ENCODE peak calls at places on chromosomes 5 and 9, in five cellular contexts. One of them, this sample, is unnamed.
A peak's percentile ranks its signal among the peaks of the same experiment; 100 is the strongest.

GRCh38 chr5:142156839-142157463 is 48.4 kb downstream of the NDFIP1 start:
- DNase-seq in K562: no peak
- DNase-seq in HepG2: no peak
- DNase-seq in GM12878: no peak
- DNase-seq in H1: no peak
- DNase-seq in this sample: no peak

GRCh38 chr9:134642385-134643181 is 980 bp downstream of the COL5A1 start:
- DNase-seq in K562: no peak
- DNase-seq in HepG2: no peak
- DNase-seq in GM12878: no peak
- DNase-seq in H1: peak; percentile 66
- DNase-seq in this sample: no peak

GRCh38 chr5:96968614-96969013 is 32.7 kb downstream of the LNPEP start:
- DNase-seq in K562: no peak
- DNase-seq in HepG2: no peak
- DNase-seq in GM12878: no peak
- DNase-seq in H1: no peak
- DNase-seq in this sample: no peak

GRCh38 chr9:90547896-90548295 is 94.7 kb downstream of the DIRAS2 start:
- DNase-seq in K562: no peak
- DNase-seq in HepG2: no peak
- DNase-seq in GM12878: no peak
- DNase-seq in H1: no peak
- DNase-seq in this sample: no peak

GRCh38 chr9:121545875-121546423 is 46.3 kb upstream of the GGTA1 start:
- DNase-seq in K562: peak; percentile 95
- DNase-seq in HepG2: peak; percentile 89
- DNase-seq in GM12878: no peak
- DNase-seq in H1: peak; percentile 97
- DNase-seq in this sample: peak; percentile 93

GRCh38 chr5:72134226-72134625 is 27.0 kb downstream of the MAP1B start:
- DNase-seq in K562: no peak
- DNase-seq in HepG2: no peak
- DNase-seq in GM12878: no peak
- DNase-seq in H1: no peak
- DNase-seq in this sample: no peak

GRCh38 chr9:103483471-103484096 is 488.5 kb downstream of the CYLC2 start:
- DNase-seq in K562: no peak
- DNase-seq in HepG2: no peak
- DNase-seq in GM12878: no peak
- DNase-seq in H1: no peak
- DNase-seq in this sample: no peak

GRCh38 chr5:27129926-27130325 is 91.5 kb upstream of the CDH9 start:
- DNase-seq in K562: no peak
- DNase-seq in HepG2: no peak
- DNase-seq in GM12878: no peak
- DNase-seq in H1: no peak
- DNase-seq in this sample: no peak

GRCh38 chr9:37198831-37199230 is 78.5 kb downstream of the ZCCHC7 start:
- DNase-seq in K562: no peak
- DNase-seq in HepG2: no peak
- DNase-seq in GM12878: no peak
- DNase-seq in H1: no peak
- DNase-seq in this sample: no peak

GRCh38 chr5:171596391-171596878 is 177.0 kb downstream of the FGF18 start:
- DNase-seq in K562: no peak
- DNase-seq in HepG2: no peak
- DNase-seq in GM12878: no peak
- DNase-seq in H1: peak; percentile 63
- DNase-seq in this sample: no peak

GRCh38 chr5:103624035-103624461 is 61.5 kb upstream of the NUDT12 start:
- DNase-seq in K562: no peak
- DNase-seq in HepG2: no peak
- DNase-seq in GM12878: no peak
- DNase-seq in H1: no peak
- DNase-seq in this sample: no peak

GRCh38 chr9:133382507-133383141 is 6.5 kb downstream of the STKLD1 start:
- DNase-seq in K562: no peak
- DNase-seq in HepG2: no peak
- DNase-seq in GM12878: no peak
- DNase-seq in H1: no peak
- DNase-seq in this sample: no peak

GRCh38 chr9:106916491-106917235 is 53.7 kb downstream of the ZNF462 start:
- DNase-seq in K562: no peak
- DNase-seq in HepG2: peak; percentile 23
- DNase-seq in GM12878: no peak
- DNase-seq in H1: no peak
- DNase-seq in this sample: peak; percentile 80

GRCh38 chr9:125343518-125344284 is 82.1 kb downstream of the GAPVD1 start:
- DNase-seq in K562: no peak
- DNase-seq in HepG2: no peak
- DNase-seq in GM12878: no peak
- DNase-seq in H1: no peak
- DNase-seq in this sample: no peak

GRCh38 chr9:125337282-125337681 is 75.7 kb downstream of the GAPVD1 start:
- DNase-seq in K562: no peak
- DNase-seq in HepG2: no peak
- DNase-seq in GM12878: no peak
- DNase-seq in H1: no peak
- DNase-seq in this sample: no peak

GRCh38 chr9:125346351-125346750 is 84.7 kb downstream of the GAPVD1 start:
- DNase-seq in K562: no peak
- DNase-seq in HepG2: peak; percentile 23
- DNase-seq in GM12878: no peak
- DNase-seq in H1: no peak
- DNase-seq in this sample: no peak

GRCh38 chr9:125338929-125339328 is 77.3 kb downstream of the GAPVD1 start:
- DNase-seq in K562: no peak
- DNase-seq in HepG2: no peak
- DNase-seq in GM12878: no peak
- DNase-seq in H1: no peak
- DNase-seq in this sample: no peak

GRCh38 chr9:125341566-125341965 is 79.9 kb downstream of the GAPVD1 start:
- DNase-seq in K562: no peak
- DNase-seq in HepG2: no peak
- DNase-seq in GM12878: no peak
- DNase-seq in H1: no peak
- DNase-seq in this sample: no peak
- TF ChIP-seq SRF in K562: no peak
- TF ChIP-seq SRF in HepG2: no peak
- TF ChIP-seq SRF in GM12878: no peak
- TF ChIP-seq SRF in H1: no peak
- TF ChIP-seq SRF in this sample: no peak

DNA sequence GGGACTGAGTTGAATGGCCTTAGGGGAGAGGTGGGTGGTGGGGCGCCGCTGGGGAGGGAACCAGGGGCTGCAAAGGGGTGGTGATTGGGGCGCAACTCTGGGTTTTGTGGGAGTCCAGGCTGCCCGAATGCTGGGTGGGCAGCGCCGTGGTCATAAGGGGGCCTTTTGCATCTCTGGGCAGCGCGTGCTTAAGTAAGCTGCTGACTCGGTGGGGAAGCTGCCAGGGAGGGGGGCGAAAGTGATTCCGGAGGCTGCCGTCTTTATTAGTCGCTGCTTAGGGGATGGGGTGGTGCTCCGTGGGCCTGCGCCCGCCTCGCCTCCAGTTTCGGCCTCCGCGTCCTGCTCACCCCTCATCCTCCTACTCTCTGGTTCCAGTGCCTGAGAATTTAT is 542 bp downstream of the PTPA start:
- DNase-seq in K562: peak; percentile 63
- DNase-seq in HepG2: peak; percentile 25
- DNase-seq in GM12878: no peak
- DNase-seq in H1: no peak
- DNase-seq in this sample: no peak
- TF ChIP-seq SRF in K562: no peak
- TF ChIP-seq SRF in HepG2: no peak
- TF ChIP-seq SRF in GM12878: no peak
- TF ChIP-seq SRF in H1: no peak
- TF ChIP-seq SRF in this sample: no peak

GRCh38 chr5:43572357-43572756 is 15.5 kb upstream of the PAIP1 start:
- DNase-seq in K562: no peak
- DNase-seq in HepG2: no peak
- DNase-seq in GM12878: no peak
- DNase-seq in H1: no peak
- DNase-seq in this sample: no peak
- TF ChIP-seq SRF in K562: no peak
- TF ChIP-seq SRF in HepG2: no peak
- TF ChIP-seq SRF in GM12878: no peak
- TF ChIP-seq SRF in H1: no peak
- TF ChIP-seq SRF in this sample: no peak

DNA sequence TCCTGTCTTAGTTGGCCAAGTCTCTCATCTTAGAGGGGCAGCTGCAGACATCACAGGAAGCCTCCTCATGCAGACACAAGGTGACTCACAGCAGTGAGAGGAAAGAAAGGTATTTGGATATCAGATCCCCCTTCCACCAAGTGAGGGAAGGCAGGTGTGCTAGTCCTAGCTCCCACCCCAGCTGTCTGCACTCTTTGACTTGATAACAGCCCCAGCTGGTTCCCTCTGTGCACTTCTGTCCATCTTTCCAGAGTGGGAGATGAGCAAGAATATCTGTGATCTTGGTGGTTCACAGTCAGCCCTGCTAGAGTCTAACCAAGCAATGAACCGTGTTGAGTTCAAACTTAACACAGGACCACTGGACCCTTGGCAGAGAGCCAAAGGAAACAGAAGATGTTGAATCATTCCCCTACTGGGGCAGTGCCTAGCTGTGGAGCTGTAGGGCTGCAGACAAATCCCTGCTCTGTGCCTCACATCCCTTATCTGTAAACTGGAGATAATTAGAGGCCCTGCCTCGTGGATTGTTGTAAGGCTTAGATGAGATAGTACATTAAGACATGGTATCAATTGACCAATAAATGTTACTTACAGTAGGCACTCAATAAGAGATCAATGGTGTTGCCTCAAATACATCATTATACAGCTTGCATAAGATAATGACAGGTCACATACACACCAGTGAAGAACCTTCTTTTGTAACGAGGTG is 39.1 kb downstream of the SH3RF2 start:
- DNase-seq in K562: no peak
- DNase-seq in HepG2: peak; percentile 93
- DNase-seq in GM12878: no peak
- DNase-seq in H1: no peak
- DNase-seq in this sample: peak; percentile 86
- TF ChIP-seq SRF in K562: no peak
- TF ChIP-seq SRF in HepG2: no peak
- TF ChIP-seq SRF in GM12878: no peak
- TF ChIP-seq SRF in H1: no peak
- TF ChIP-seq SRF in this sample: peak; percentile 61

GRCh38 chr5:7759257-7759871 is 91.6 kb downstream of the CFAP90 start:
- DNase-seq in K562: no peak
- DNase-seq in HepG2: no peak
- DNase-seq in GM12878: no peak
- DNase-seq in H1: no peak
- DNase-seq in this sample: no peak
- TF ChIP-seq SRF in K562: no peak
- TF ChIP-seq SRF in HepG2: no peak
- TF ChIP-seq SRF in GM12878: no peak
- TF ChIP-seq SRF in H1: no peak
- TF ChIP-seq SRF in this sample: no peak